ENCODE peak calls at places on chromosome 9, in four cellular contexts. N is GM13977, X is pancreas, P is PC-9. K is an unnamed sample.

GRCh38 chr9:28866951-28867350 is 1293.7 kb upstream of the C9orf72 start:
- DNase-seq in N (no peak), X (no peak), P (no peak), K (no peak)

GRCh38 chr9:3980771-3981170 is 319.1 kb downstream of the GLIS3 start:
- DNase-seq in N (no peak), X (no peak), P (no peak), K (no peak)

GRCh38 chr9:110580850-110581249 is 1.3 kb upstream of the SVEP1 start:
- DNase-seq in N (no peak), X (no peak), P (peak; percentile 93), K (no peak)

GRCh38 chr9:82539126-82539525 is 523.8 kb downstream of the RASEF start:
- DNase-seq in N (no peak), X (no peak), P (no peak), K (no peak)

GRCh38 chr9:76688471-76689238 is 75.6 kb upstream of the PCA3 start:
- DNase-seq in N (no peak), X (no peak), P (no peak), K (no peak)

GRCh38 chr9:116193636-116194035 is 40.0 kb downstream of the PAPPA start:
- DNase-seq in N (no peak), X (no peak), P (peak; percentile 73), K (no peak)

GRCh38 chr9:72703574-72703973 is 182.2 kb downstream of the TMC1 start:
- DNase-seq in N (no peak), X (no peak), P (no peak), K (no peak)

GRCh38 chr9:33737811-33738606 is 57.4 kb upstream of the PRSS3 start:
- DNase-seq in N (no peak), X (peak; percentile 32), P (peak; percentile 38), K (peak; percentile 38)

GRCh38 chr9:14993061-14993800 is 83.0 kb upstream of the FREM1 start:
- DNase-seq in N (no peak), X (peak; percentile 89), P (peak; percentile 72), K (no peak)

GRCh38 chr9:136626740-136627642 is 35.7 kb upstream of the EGFL7 start:
- DNase-seq in N (no peak), X (peak; percentile 73), P (no peak), K (no peak)
- TF ChIP-seq CTCF in N (no peak), X (peak; percentile 21), P (peak; percentile 25), K (no peak)

DNA sequence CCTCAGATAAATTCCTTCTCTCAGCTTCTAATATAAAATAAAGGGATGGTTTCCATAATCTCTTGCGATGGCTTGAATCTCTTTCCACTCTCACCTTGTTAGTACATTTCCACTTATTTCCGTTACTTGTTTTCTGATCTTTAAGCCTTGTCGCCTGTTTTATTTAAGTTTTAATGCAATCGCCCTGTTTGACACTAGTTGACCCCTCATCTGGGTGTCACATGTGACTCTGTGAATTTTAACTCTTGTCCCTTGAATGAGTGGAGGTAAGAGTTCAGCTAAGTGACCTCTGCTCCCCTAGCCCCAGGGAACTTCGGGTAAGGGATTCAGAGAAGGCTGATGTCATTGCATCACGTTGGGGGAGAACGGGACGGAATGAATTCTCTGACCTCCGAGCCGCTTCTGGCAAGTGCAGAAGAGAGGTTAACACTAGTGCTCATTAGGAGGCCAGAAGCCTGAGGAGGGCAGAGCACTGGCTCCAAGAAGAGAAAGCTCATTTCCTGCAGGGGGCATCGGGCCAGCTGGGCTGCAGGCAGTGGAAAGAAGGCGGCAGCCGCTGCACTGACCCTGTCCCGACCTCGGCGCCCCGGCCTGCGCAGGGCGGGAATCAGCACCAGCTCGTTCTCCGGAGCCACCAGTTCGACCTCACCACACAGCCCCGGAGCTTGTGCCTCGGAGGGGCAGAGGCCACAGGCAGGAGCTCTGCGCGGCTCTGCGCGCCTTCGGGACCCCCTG is 569 bp downstream of the HINT2 start:
- DNase-seq in N (peak; percentile 49), X (peak; percentile 70), P (peak; percentile 48), K (peak; percentile 53)
- TF ChIP-seq CTCF in N (peak; percentile 30), X (no peak), P (peak; percentile 38), K (peak; percentile 11)

GRCh38 chr9:91771027-91771426 is 179.0 kb downstream of the ROR2 start:
- DNase-seq in N (no peak), X (no peak), P (no peak), K (no peak)
- TF ChIP-seq CTCF in N (no peak), X (no peak), P (no peak), K (no peak)

DNA sequence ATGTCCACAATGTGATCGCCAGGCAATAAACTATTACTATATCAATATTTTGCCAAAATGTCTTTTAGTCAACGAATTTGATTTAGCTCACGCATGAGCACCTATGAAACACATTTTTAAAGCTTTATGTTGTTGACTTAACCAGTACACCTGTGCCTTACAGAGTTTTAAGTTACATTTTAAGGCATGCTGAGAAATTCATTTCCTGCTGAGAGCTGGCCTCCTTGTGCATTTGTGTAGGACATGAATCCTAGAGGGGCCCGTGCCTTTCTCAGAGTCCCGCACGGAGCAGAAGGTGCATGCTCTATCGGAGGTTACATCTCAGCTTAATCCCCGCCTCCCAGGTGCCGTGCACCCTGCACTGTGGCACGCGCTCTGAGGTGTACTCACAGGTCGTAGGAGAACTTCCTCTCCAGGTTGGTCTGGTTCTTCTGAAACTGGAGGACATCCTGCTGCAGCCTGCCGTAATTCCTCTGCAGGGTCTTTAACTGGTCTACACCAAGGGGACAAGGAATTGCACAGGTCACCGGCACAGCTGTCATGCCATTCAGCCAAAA is 53.2 kb downstream of the GOLM1 start:
- DNase-seq in N (no peak), X (no peak), P (no peak), K (no peak)
- TF ChIP-seq CTCF in N (no peak), X (no peak), P (no peak), K (no peak)

DNA sequence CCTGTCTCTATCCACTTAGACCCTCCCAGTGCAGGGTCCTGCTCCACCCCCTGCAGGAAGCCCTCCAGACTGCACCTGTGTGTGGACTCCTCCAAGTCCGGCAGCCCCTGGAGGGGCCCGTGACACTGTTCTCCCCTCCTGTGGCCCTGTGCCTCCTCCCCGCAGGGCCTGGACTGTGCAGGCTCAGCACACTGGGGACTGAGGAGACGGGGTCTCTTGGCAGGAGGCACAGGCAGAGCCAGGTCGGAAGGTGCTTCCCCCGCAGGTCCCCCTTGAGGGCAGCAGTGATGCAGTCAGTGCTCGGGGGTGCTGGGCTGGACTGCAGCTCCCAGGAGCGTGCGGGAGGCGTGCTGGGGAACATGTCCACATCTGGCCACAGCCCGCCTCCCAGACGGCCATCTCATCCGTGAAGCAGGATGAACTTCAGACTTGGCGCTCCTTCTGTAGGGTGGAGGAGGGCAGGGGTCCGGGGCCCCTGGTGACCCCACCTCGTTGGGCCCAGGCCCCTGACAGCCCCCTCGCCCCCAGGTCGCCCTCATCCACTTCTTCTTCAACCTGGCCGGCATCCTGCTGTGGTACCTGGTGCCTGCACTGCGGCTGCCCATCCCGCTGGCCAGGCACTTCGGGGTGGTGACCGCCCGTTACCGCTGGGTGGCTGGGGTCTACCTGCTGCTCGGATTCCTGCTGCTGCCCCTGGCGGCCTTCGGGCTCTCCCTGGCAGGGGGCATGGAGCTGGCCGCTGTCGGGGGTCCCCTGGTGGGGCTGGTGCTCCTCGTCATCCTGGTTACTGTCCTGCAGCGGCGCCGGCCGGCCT is 4.9 kb downstream of the SLC34A3 start:
- DNase-seq in N (no peak), X (no peak), P (no peak), K (no peak)
- TF ChIP-seq CTCF in N (no peak), X (no peak), P (no peak), K (no peak)

DNA sequence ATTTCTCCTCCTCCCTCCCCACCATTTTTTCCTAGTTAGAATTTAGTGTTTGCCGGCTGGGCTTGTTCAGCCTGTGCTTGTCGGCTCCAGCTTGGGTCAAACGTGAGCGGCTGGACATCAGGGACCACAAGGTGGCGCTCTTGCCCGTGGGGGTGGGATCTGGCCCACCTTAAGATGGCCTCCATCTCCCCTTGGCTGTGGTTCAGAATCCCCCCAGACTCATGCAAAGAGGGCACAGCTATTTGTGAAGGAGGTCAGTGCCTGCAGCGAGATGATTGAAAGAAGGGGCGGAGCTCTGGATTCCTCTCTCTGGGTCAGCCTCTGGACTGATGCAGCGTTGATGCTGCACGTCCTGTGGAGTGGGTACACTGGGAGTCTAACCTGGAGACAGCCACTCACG is 283.3 kb upstream of the TUT7 start:
- DNase-seq in N (no peak), X (peak; percentile 21), P (no peak), K (no peak)
- TF ChIP-seq CTCF in N (peak; percentile 50), X (peak; percentile 41), P (peak; percentile 71), K (no peak)

GRCh38 chr9:133591985-133592384 is 17.2 kb downstream of the FAM163B start:
- DNase-seq in N (no peak), X (no peak), P (no peak), K (no peak)

GRCh38 chr9:133590231-133590855 is 18.8 kb downstream of the FAM163B start:
- DNase-seq in N (no peak), X (no peak), P (no peak), K (no peak)

GRCh38 chr9:133587466-133587865 is 21.7 kb downstream of the FAM163B start:
- DNase-seq in N (no peak), X (no peak), P (no peak), K (no peak)

GRCh38 chr9:133591116-133591910 is 17.9 kb downstream of the FAM163B start:
- DNase-seq in N (no peak), X (no peak), P (no peak), K (no peak)

GRCh38 chr9:133589454-133590227 is 19.5 kb downstream of the FAM163B start:
- DNase-seq in N (no peak), X (no peak), P (no peak), K (no peak)
- TF ChIP-seq CTCF in N (peak; percentile 46), X (peak; percentile 20), P (peak; percentile 80), K (peak; percentile 38)

GRCh38 chr9:84003246-84003645 is 22.6 kb downstream of the RMI1 start:
- DNase-seq in N (no peak), X (no peak), P (no peak), K (no peak)
- TF ChIP-seq CTCF in N (no peak), X (no peak), P (no peak), K (no peak)

DNA sequence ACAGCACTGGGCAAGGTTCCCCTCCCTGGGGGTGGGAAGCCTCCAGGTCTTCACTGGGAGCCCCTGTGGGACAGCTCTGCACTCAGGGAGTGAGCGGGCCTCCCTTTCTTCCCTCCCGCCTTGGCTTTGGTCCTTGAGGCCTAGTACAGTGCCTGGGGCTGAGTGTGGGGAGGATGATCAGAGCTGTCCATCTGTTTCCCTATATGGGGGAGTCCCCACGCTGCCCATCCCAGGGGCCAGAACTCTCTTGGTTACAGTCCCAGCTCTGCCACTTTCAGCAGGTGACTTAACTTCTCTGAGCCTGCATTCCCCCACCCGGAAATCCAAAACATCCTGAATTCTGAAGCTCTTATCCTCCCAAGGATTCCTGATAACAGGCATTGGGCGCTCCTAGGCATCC is 42.6 kb downstream of the DAB2IP start:
- DNase-seq in N (no peak), X (no peak), P (no peak), K (no peak)
- TF ChIP-seq CTCF in N (no peak), X (no peak), P (no peak), K (no peak)

K was measured in GM20000.